ENCODE peak calls at places on chromosome 10, in nine cellular contexts. F, O, V, J, D, U, A, S and M are unnamed samples.
A peak's percentile ranks its signal among the peaks of the same experiment; 100 is the strongest.

GRCh38 chr10:132855889-132856288 is 69.9 kb upstream of the NKX6-2 start:
- DNase-seq in D (no peak), J (no peak), S (no peak), A (no peak), U (no peak), F (no peak), V (no peak), O (no peak), M (no peak)

GRCh38 chr10:21527634-21528451 is 2.4 kb upstream of the SKIDA1 start:
- DNase-seq in A (no peak), O (no peak), S (no peak), F (peak; percentile 53), J (peak; percentile 82), V (peak; percentile 45), U (no peak), D (no peak), M (no peak)

GRCh38 chr10:43264987-43265798 is 1.7 kb downstream of the RASGEF1A start:
- DNase-seq in V (no peak), O (no peak), D (no peak), F (no peak), U (no peak), J (no peak), A (no peak), S (peak; percentile 14), M (no peak)

GRCh38 chr10:94103902-94104301 is 110.2 kb downstream of the PLCE1 start:
- DNase-seq in U (no peak), F (peak; percentile 67), D (no peak), J (peak; percentile 43), O (no peak), A (no peak), S (no peak), V (peak; percentile 55), M (no peak)

GRCh38 chr10:26310361-26310760 is 93.8 kb downstream of the GAD2 start:
- DNase-seq in O (no peak), J (no peak), U (no peak), S (no peak), D (no peak), F (no peak), V (no peak), A (no peak), M (no peak)

GRCh38 chr10:96043895-96044580 is 655 bp downstream of the CCNJ start:
- DNase-seq in V (peak; percentile 32), A (peak; percentile 35), O (peak; percentile 25), J (peak; percentile 57), U (peak; percentile 29), D (peak; percentile 70), F (peak; percentile 38), S (peak; percentile 62), M (no peak)

GRCh38 chr10:86079088-86079487 is 287.5 kb downstream of the GRID1 start:
- DNase-seq in D (no peak), U (no peak), J (peak; percentile 39), V (no peak), A (no peak), F (peak; percentile 18), O (no peak), S (no peak), M (no peak)

GRCh38 chr10:29949411-29950011 is 109.9 kb downstream of the JCAD start:
- DNase-seq in A (no peak), D (peak; percentile 62), F (peak; percentile 93), S (no peak), V (peak; percentile 94), O (no peak), U (peak; percentile 44), J (peak; percentile 99), M (no peak)

GRCh38 chr10:107971411-107971810 is 806.9 kb upstream of the SORCS1 start:
- DNase-seq in S (no peak), V (peak; percentile 56), D (no peak), O (no peak), J (peak; percentile 57), A (no peak), F (peak; percentile 39), U (no peak), M (no peak)

GRCh38 chr10:60762554-60762953 is 15.7 kb upstream of the CDK1 start:
- DNase-seq in S (no peak), V (no peak), O (no peak), A (no peak), U (no peak), J (no peak), F (no peak), D (no peak), M (no peak)

GRCh38 chr10:30897045-30897444 is 134.6 kb downstream of the ZNF438 start:
- DNase-seq in S (no peak), V (no peak), F (no peak), O (no peak), D (no peak), A (no peak), J (no peak), U (no peak), M (no peak)

GRCh38 chr10:44464503-44464902 is 79.6 kb upstream of the CXCL12 start:
- DNase-seq in O (no peak), U (no peak), D (no peak), J (no peak), V (no peak), S (no peak), F (no peak), A (no peak), M (no peak)

GRCh38 chr10:8874972-8875371 is 820.5 kb downstream of the GATA3 start:
- DNase-seq in U (no peak), S (no peak), J (no peak), D (no peak), F (no peak), V (no peak), A (no peak), O (no peak), M (no peak)

GRCh38 chr10:121168513-121169216 is 317.5 kb downstream of the WDR11 start:
- DNase-seq in U (no peak), O (no peak), A (no peak), F (no peak), J (no peak), D (no peak), V (no peak), S (no peak), M (peak; percentile 5)

GRCh38 chr10:131682271-131682962 is 218.4 kb upstream of the PPP2R2D start:
- DNase-seq in V (no peak), F (no peak), S (no peak), A (no peak), O (no peak), U (no peak), J (no peak), D (no peak), M (no peak)

GRCh38 chr10:47055386-47056382 is 144.5 kb downstream of the PTPN20 start:
- DNase-seq in F (no peak), V (no peak), O (no peak), J (no peak), D (peak; percentile 61), A (no peak), S (no peak), U (no peak), M (no peak)

DNA sequence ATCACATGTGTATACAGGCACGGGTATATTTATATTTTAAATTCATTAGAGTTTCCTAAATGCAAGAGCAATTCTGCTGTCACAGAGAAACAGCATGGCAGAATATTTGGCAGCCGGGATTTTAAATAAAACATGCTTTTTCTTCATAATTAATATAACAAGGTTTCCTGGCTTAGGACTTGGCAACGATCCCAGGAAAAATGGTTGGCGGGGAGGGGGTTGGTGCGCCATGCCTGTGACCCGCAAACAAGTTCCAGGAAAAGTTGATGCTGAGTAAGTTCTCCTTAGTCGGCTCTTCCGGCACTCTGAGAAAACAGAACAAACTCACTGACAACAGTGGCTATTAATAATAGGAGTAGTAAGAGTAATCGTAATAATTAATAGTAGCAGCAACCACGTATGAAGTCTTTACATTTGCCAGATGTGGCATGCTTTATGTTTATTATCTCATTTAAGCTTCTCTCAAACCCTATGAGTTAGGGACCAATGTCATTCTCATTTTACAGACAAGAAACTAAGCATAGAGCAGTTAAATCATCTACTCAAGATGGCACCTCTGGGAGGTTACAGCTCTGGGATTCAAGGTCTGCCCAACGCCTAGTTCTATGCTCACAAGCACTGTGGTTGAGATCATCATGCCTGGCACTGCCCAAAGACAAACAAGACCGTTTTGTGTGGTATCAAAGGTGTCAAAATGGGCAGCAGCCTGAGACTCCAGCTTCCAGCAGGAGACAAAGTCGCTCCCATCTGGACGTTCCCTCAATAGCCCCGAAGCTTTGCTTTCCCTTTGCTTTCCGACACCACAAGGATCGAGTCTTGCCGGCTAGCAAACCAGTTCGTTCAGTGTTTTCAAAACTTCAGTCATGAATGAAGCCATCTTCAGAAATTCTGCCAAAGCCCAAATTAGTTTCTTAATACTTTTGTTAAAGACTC is 4.8 kb downstream of the HABP2 start:
- DNase-seq in D (no peak), A (no peak), J (no peak), O (no peak), S (no peak), U (no peak), F (peak; percentile 6), V (peak; percentile 18), M (no peak)
- H3K4me3 ChIP-seq in D (peak overlapping the region; percentile 2), A (peak overlapping the region; percentile 20), J (peak overlapping the region; percentile 13), O (no peak overlapping the region), S (no peak overlapping the region), U (no peak overlapping the region), F (no peak overlapping the region), V (no peak overlapping the region), M (no peak overlapping the region)

DNA sequence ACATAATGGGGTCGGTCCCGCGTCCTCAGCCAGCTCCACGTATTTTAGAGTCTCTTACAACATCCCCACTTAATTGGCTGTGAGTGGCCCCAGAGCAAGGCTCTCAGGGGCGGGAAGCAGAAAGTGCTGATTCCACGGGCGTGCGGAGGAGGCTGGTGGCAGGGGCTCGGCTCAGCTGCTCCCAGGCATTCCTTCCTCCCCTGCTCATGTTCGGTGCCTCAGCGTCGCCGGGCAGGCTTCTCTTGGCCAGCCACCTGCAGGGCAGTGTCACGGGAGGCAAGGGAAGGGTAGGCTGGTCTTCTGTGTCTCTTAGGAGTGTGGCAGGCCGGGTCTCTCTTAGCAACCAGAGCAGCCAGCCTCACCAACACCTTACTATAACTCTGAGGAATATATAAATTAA is 33.8 kb downstream of the IL15RA start:
- DNase-seq in O (peak; percentile 82), S (no peak), V (peak; percentile 73), U (no peak), F (peak; percentile 73), J (peak; percentile 68), A (peak; percentile 73), D (peak; percentile 82), M (no peak)
- H3K4me3 ChIP-seq in O (no peak overlapping the region), S (no peak overlapping the region), V (no peak overlapping the region), U (no peak overlapping the region), F (no peak overlapping the region), J (no peak overlapping the region), A (peak overlapping the region; percentile 34), D (peak overlapping the region; percentile 27), M (no peak overlapping the region)

GRCh38 chr10:69499726-69500689 is 48.7 kb downstream of the TSPAN15 start:
- DNase-seq in D (no peak), S (no peak), A (no peak), U (no peak), J (no peak), O (no peak), V (no peak), F (no peak), M (no peak)
- H3K4me3 ChIP-seq in D (no peak overlapping the region), S (no peak overlapping the region), A (no peak overlapping the region), U (no peak overlapping the region), J (no peak overlapping the region), O (no peak overlapping the region), V (no peak overlapping the region), F (no peak overlapping the region), M (no peak overlapping the region)

DNA sequence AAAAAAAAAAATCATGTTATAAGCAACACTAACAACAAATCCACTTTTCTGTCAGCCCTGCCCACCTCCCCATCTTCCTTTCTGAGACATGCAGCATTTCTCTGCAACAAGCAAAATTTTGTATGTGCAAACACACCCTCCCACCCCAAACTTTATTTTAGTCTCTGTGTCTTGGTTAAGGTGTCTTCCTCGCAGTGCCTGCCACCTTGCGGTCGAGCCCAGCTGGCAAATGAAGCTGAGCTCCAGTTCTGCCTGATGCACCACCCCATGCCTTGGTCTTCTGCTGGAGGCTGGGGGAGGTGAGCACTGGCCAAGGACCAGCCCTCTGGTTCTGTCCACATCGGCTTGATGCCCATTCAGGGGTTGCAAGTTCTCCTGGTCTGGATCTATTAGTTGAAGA is 206.3 kb downstream of the MGMT start:
- DNase-seq in U (no peak), F (no peak), A (no peak), V (no peak), O (no peak), D (no peak), S (no peak), J (no peak), M (no peak)
- H3K4me3 ChIP-seq in U (no peak overlapping the region), F (no peak overlapping the region), A (no peak overlapping the region), V (no peak overlapping the region), O (no peak overlapping the region), D (no peak overlapping the region), S (no peak overlapping the region), J (no peak overlapping the region), M (no peak overlapping the region)